ENCODE peak calls at places on chromosomes 1 and 21, in eight cellular contexts. B is mesothelial cell of epicardium, L is pancreas, E is left ventricle myocardium inferior, D is lower lobe of right lung, M is progenitor cell of endocrine pancreas, V is fibroblast of lung, U is IMR-90. T is an unnamed sample.

GRCh38 chr1:238063454-238063853 is 172.7 kb upstream of the ZP4 start:
- DNase-seq in U (peak), E (no peak), L (peak), V (peak), D (no peak), M (no peak), B (no peak), T (peak)

GRCh38 chr1:151009674-151010345 is 1.6 kb downstream of the PRUNE1 start:
- DNase-seq in D (no peak), V (no peak), E (no peak), U (no peak), B (no peak), L (no peak), M (no peak), T (no peak)

GRCh38 chr21:44870748-44871495 is 2.6 kb downstream of the PTTG1IP start:
- DNase-seq in E (peak), M (no peak), L (no peak), D (no peak), V (peak), B (no peak), U (no peak), T (peak)

GRCh38 chr1:246695136-246695535 is 29.1 kb upstream of the SCCPDH start:
- DNase-seq in B (no peak), L (no peak), V (no peak), M (no peak), E (no peak), U (peak), D (no peak), T (peak)

GRCh38 chr21:15144026-15144425 is 79.2 kb upstream of the NRIP1 start:
- DNase-seq in D (no peak), L (no peak), V (no peak), E (no peak), U (no peak), B (no peak), M (no peak), T (no peak)

GRCh38 chr1:29412591-29412990 is 176.3 kb downstream of the PTPRU start:
- DNase-seq in D (no peak), V (no peak), M (no peak), B (no peak), L (no peak), E (no peak), U (no peak), T (no peak)

GRCh38 chr1:188269956-188270355 is 1441.2 kb downstream of the PLA2G4A start:
- DNase-seq in V (peak), B (no peak), E (no peak), U (peak), M (no peak), D (no peak), L (no peak), T (no peak)

GRCh38 chr1:196366817-196367495 is 241.3 kb downstream of the KCNT2 start:
- DNase-seq in M (no peak), V (no peak), D (no peak), L (no peak), B (no peak), U (no peak), E (no peak), T (peak)

GRCh38 chr1:215631489-215631888 is 64.4 kb downstream of the KCTD3 start:
- DNase-seq in E (no peak), B (no peak), D (no peak), V (peak), L (no peak), U (peak), M (no peak), T (peak)

GRCh38 chr1:177411371-177411770 is 240.6 kb downstream of the BRINP2 start:
- DNase-seq in D (no peak), V (no peak), L (no peak), U (no peak), M (no peak), E (no peak), B (no peak), T (no peak)

GRCh38 chr1:178867670-178868069 is 3.2 kb downstream of the ANGPTL1 start:
- DNase-seq in B (no peak), V (no peak), U (peak), E (no peak), L (no peak), D (no peak), M (no peak), T (no peak)

GRCh38 chr1:43976045-43976444 is 1.3 kb downstream of the ATP6V0B start:
- DNase-seq in B (no peak), V (no peak), M (no peak), E (no peak), D (no peak), U (no peak), L (no peak), T (no peak)

GRCh38 chr1:110600716-110601115 is 5.4 kb downstream of the KCNA2 start:
- DNase-seq in V (no peak), L (no peak), B (no peak), E (no peak), D (no peak), U (no peak), M (no peak), T (no peak)

GRCh38 chr1:234724517-234725176 is 114.7 kb upstream of the IRF2BP2 start:
- DNase-seq in L (peak), D (peak), E (peak), M (no peak), V (no peak), B (no peak), U (no peak), T (no peak)

GRCh38 chr1:184656221-184656620 is 98.4 kb downstream of the EDEM3 start:
- DNase-seq in D (no peak), E (no peak), V (peak), U (no peak), B (no peak), M (no peak), L (no peak), T (no peak)

GRCh38 chr1:17564458-17565393 is 25.2 kb downstream of the ARHGEF10L start:
- DNase-seq in B (no peak), U (no peak), L (peak), V (no peak), M (no peak), E (no peak), D (no peak), T (peak)

GRCh38 chr1:112706505-112707216 is at the start of gene RHOC:
- DNase-seq in B (no peak), D (peak), M (peak), V (peak), E (peak), L (peak), U (peak), T (peak)

GRCh38 chr1:202200669-202201068 is 7.1 kb downstream of the LGR6 start:
- DNase-seq in U (no peak), D (no peak), L (no peak), M (no peak), V (no peak), B (no peak), E (peak), T (no peak)

GRCh38 chr1:232204269-232204668 is 425.7 kb downstream of the SIPA1L2 start:
- DNase-seq in D (no peak), E (no peak), M (no peak), V (no peak), U (peak), L (no peak), B (no peak), T (no peak)

GRCh38 chr1:21938791-21939538 is 1.9 kb upstream of the HSPG2 start:
- DNase-seq in E (no peak), L (no peak), U (no peak), D (no peak), M (no peak), B (no peak), V (peak), T (no peak)

GRCh38 chr1:18646091-18646775 is 15.6 kb downstream of the PAX7 start:
- DNase-seq in D (no peak), B (no peak), M (no peak), E (no peak), U (no peak), L (no peak), V (no peak), T (no peak)

GRCh38 chr1:202592141-202592540 is 118.1 kb downstream of the SYT2 start:
- DNase-seq in L (no peak), E (no peak), U (no peak), D (no peak), V (no peak), M (no peak), B (no peak), T (no peak)

GRCh38 chr1:86856196-86856595 is 57.7 kb downstream of the SELENOF start:
- DNase-seq in L (no peak), B (no peak), V (no peak), E (no peak), M (no peak), D (no peak), U (no peak), T (no peak)

GRCh38 chr1:37931493-37932158 is 15.2 kb downstream of the INPP5B start:
- DNase-seq in E (peak), B (peak), M (peak), U (peak), V (peak), L (peak), D (peak), T (peak)
- TF ChIP-seq CTCF in E (peak), B (no peak), M (no peak), U (no peak), V (no peak), L (no peak), D (peak), T (no peak)

DNA sequence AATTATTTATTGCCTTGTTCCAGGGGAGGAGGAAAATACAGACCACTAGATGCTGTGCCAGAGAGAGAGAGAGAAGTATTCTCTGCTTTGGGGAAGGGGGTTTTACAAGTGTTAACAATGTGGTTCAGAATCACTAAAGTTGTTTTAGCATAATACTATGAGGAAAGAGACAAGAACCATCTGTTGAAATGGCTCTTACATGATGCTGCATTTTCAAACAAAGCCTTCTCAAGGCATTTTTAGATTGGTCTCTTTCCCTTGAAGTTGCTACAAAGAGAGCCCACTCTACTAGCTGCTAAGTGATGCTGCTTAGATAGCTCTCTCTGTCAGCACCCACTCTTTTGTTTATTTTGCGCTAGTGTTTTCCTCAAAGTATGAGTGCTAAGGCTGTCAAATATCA is 255.1 kb downstream of the NFIA start:
- DNase-seq in E (no peak), D (no peak), V (no peak), M (no peak), U (peak), L (no peak), B (no peak), T (no peak)
- TF ChIP-seq CTCF in E (no peak), D (no peak), V (no peak), M (no peak), U (no peak), L (no peak), B (no peak), T (no peak)

DNA sequence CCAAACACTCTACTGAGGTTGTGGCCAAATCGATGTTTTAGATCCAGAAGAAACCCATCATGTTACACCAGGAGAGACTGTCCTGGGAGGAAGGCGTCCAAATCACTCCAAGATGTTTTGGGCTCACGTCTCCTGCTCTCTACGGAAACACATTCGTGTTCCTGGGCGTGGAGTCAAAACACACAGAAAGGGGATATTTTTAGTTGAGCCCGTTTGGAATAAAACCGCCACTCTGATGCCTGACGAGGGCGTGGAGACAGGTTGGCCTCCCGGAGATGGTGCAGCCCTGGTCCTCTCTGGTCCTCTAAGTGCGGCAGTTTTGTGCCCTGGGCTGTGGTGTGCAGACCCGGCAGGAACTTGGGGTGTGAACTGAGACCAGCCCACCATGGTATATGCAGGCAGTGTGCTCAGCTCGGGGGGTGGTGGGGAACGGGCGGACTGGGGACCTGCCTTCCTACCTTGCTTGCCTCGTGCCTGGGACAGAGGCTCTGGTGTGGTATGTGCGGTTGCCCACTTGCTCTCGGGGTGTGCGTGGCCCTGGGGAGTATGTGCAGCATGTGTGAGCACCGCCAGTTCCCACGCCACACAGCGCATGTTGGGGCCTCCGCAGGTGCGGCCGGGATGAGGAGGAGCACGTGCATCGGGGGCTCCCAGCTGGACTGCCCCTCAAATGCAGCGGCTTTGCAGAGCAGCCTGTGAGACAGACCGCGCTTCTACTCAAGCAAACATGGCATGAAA is 93.1 kb upstream of the ACTRT2 start:
- DNase-seq in E (no peak), D (no peak), U (no peak), L (no peak), B (no peak), V (no peak), M (no peak), T (no peak)
- TF ChIP-seq CTCF in E (no peak), D (no peak), U (no peak), L (no peak), B (no peak), V (no peak), M (no peak), T (no peak)

DNA sequence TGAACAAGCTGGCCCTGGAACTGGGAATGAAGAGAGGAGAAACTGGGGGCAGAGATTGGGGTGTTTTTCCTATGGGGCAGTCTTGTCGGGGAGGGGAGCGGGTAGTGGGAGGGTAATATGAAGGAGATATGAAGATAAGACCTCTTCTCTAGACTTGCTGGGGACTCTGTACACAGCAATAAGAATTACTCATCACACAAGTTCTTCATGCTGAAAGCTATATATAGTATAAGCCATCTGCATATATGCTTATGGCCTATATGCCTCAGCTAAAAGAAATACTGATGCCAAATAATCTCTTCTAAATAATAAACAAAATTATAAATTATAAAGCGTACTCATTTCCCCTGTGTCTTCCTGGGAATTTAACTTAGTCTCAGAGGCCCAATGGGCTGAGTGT is 7.9 kb downstream of the RHEX start:
- DNase-seq in V (no peak), M (no peak), B (no peak), L (no peak), U (no peak), E (no peak), D (no peak), T (no peak)
- TF ChIP-seq CTCF in V (no peak), M (no peak), B (no peak), L (no peak), U (no peak), E (no peak), D (no peak), T (no peak)

GRCh38 chr1:107787299-107787698 is 177.7 kb downstream of the VAV3 start:
- DNase-seq in D (no peak), M (no peak), E (no peak), V (no peak), L (no peak), U (no peak), B (no peak), T (peak)
- TF ChIP-seq CTCF in D (peak), M (peak), E (no peak), V (no peak), L (no peak), U (no peak), B (no peak), T (no peak)

GRCh38 chr21:36069713-36070573 is at the start of gene CBR1:
- DNase-seq in M (peak), B (peak), V (peak), E (peak), D (peak), L (peak), U (peak), T (peak)
- TF ChIP-seq CTCF in M (no peak), B (no peak), V (no peak), E (peak), D (no peak), L (no peak), U (no peak), T (no peak)

T was measured in MCF 10A.